ENCODE peak calls at places on chromosomes 3 and 15, in five cellular contexts. One of them, this sample, is unnamed.

GRCh38 chr15:27486036-27486435 is 515.1 kb downstream of the GABRG3 start:
- DNase-seq in HTR-8/SVneo: no peak
- DNase-seq in naive thymus-derived CD8-positive, alpha-beta T cell: no peak
- DNase-seq in GM10248: no peak
- DNase-seq in activated T-cell treated with anti-CD3 and anti-CD28 coated beads, Interleukin-2, amount 50 U/mL, for 72 hours: no peak
- DNase-seq in this sample: no peak

GRCh38 chr3:107518050-107518449 is 4.7 kb upstream of the BBX start:
- DNase-seq in HTR-8/SVneo: no peak
- DNase-seq in naive thymus-derived CD8-positive, alpha-beta T cell: no peak
- DNase-seq in GM10248: no peak
- DNase-seq in activated T-cell treated with anti-CD3 and anti-CD28 coated beads, Interleukin-2, amount 50 U/mL, for 72 hours: no peak
- DNase-seq in this sample: no peak

GRCh38 chr3:177800565-177800964 is 603.3 kb upstream of the TBL1XR1 start:
- DNase-seq in HTR-8/SVneo: no peak
- DNase-seq in naive thymus-derived CD8-positive, alpha-beta T cell: no peak
- DNase-seq in GM10248: no peak
- DNase-seq in activated T-cell treated with anti-CD3 and anti-CD28 coated beads, Interleukin-2, amount 50 U/mL, for 72 hours: no peak
- DNase-seq in this sample: no peak

GRCh38 chr15:60328852-60329443 is 68.8 kb downstream of the ANXA2 start:
- DNase-seq in HTR-8/SVneo: no peak
- DNase-seq in naive thymus-derived CD8-positive, alpha-beta T cell: no peak
- DNase-seq in GM10248: no peak
- DNase-seq in activated T-cell treated with anti-CD3 and anti-CD28 coated beads, Interleukin-2, amount 50 U/mL, for 72 hours: peak
- DNase-seq in this sample: no peak

GRCh38 chr15:63600001-63600645 is 2.9 kb downstream of the FBXL22 start:
- DNase-seq in HTR-8/SVneo: no peak
- DNase-seq in naive thymus-derived CD8-positive, alpha-beta T cell: no peak
- DNase-seq in GM10248: no peak
- DNase-seq in activated T-cell treated with anti-CD3 and anti-CD28 coated beads, Interleukin-2, amount 50 U/mL, for 72 hours: no peak
- DNase-seq in this sample: no peak

GRCh38 chr3:62368705-62369475 is 4.5 kb downstream of the FEZF2 start:
- DNase-seq in HTR-8/SVneo: no peak
- DNase-seq in naive thymus-derived CD8-positive, alpha-beta T cell: no peak
- DNase-seq in GM10248: no peak
- DNase-seq in activated T-cell treated with anti-CD3 and anti-CD28 coated beads, Interleukin-2, amount 50 U/mL, for 72 hours: no peak
- DNase-seq in this sample: no peak

GRCh38 chr3:73765878-73766564 is 141.3 kb upstream of the PDZRN3 start:
- DNase-seq in HTR-8/SVneo: no peak
- DNase-seq in naive thymus-derived CD8-positive, alpha-beta T cell: no peak
- DNase-seq in GM10248: no peak
- DNase-seq in activated T-cell treated with anti-CD3 and anti-CD28 coated beads, Interleukin-2, amount 50 U/mL, for 72 hours: no peak
- DNase-seq in this sample: no peak

GRCh38 chr3:141797819-141798405 is 34.7 kb downstream of the GRK7 start:
- DNase-seq in HTR-8/SVneo: no peak
- DNase-seq in naive thymus-derived CD8-positive, alpha-beta T cell: no peak
- DNase-seq in GM10248: no peak
- DNase-seq in activated T-cell treated with anti-CD3 and anti-CD28 coated beads, Interleukin-2, amount 50 U/mL, for 72 hours: no peak
- DNase-seq in this sample: no peak

GRCh38 chr15:65945616-65946015 is 76.3 kb downstream of the RAB11A start:
- DNase-seq in HTR-8/SVneo: no peak
- DNase-seq in naive thymus-derived CD8-positive, alpha-beta T cell: no peak
- DNase-seq in GM10248: no peak
- DNase-seq in activated T-cell treated with anti-CD3 and anti-CD28 coated beads, Interleukin-2, amount 50 U/mL, for 72 hours: no peak
- DNase-seq in this sample: no peak

GRCh38 chr3:113436794-113437193 is 4.5 kb downstream of the CFAP44 start:
- DNase-seq in HTR-8/SVneo: no peak
- DNase-seq in naive thymus-derived CD8-positive, alpha-beta T cell: no peak
- DNase-seq in GM10248: no peak
- DNase-seq in activated T-cell treated with anti-CD3 and anti-CD28 coated beads, Interleukin-2, amount 50 U/mL, for 72 hours: no peak
- DNase-seq in this sample: no peak

GRCh38 chr3:4548356-4548755 is 55.2 kb downstream of the ITPR1 start:
- DNase-seq in HTR-8/SVneo: no peak
- DNase-seq in naive thymus-derived CD8-positive, alpha-beta T cell: no peak
- DNase-seq in GM10248: no peak
- DNase-seq in activated T-cell treated with anti-CD3 and anti-CD28 coated beads, Interleukin-2, amount 50 U/mL, for 72 hours: no peak
- DNase-seq in this sample: no peak

GRCh38 chr15:70526974-70527325 is 236.4 kb downstream of the UACA start:
- DNase-seq in HTR-8/SVneo: no peak
- DNase-seq in naive thymus-derived CD8-positive, alpha-beta T cell: no peak
- DNase-seq in GM10248: no peak
- DNase-seq in activated T-cell treated with anti-CD3 and anti-CD28 coated beads, Interleukin-2, amount 50 U/mL, for 72 hours: no peak
- DNase-seq in this sample: no peak

This sample was measured in right lobe of liver.